ENCODE peak calls at places on chromosomes 6 and 20, in seven cellular contexts. P, E, B, W, I, X and N are unnamed samples.

GRCh38 chr6:151782560-151782959 is 24.9 kb upstream of the ESR1 start:
- DNase-seq in P (no peak), E (no peak), B (no peak), W (no peak), I (no peak), X (no peak), N (no peak)

GRCh38 chr20:20276806-20277530 is 90.9 kb upstream of the INSM1 start:
- DNase-seq in P (no peak), E (no peak), B (no peak), W (no peak), I (no peak), X (no peak), N (no peak)

GRCh38 chr20:49427751-49428518 is 54.5 kb downstream of the KCNB1 start:
- DNase-seq in P (no peak), E (no peak), B (no peak), W (no peak), I (no peak), X (no peak), N (no peak)

GRCh38 chr6:14706378-14706929 is 539.4 kb upstream of the JARID2 start:
- DNase-seq in P (peak; percentile 27), E (peak; percentile 99), B (peak; percentile 97), W (peak; percentile 73), I (no peak), X (peak; percentile 98), N (peak; percentile 93)

GRCh38 chr20:47356526-47357295 is at the start of gene ZMYND8:
- DNase-seq in P (peak; percentile 95), E (peak; percentile 95), B (peak; percentile 96), W (peak; percentile 96), I (peak; percentile 89), X (peak; percentile 95), N (peak; percentile 98)

GRCh38 chr20:60586417-60587105 is 628.3 kb downstream of the CDH26 start:
- DNase-seq in P (no peak), E (no peak), B (no peak), W (no peak), I (no peak), X (no peak), N (no peak)

GRCh38 chr20:23081263-23081811 is 4.8 kb downstream of the CD93 start:
- DNase-seq in P (no peak), E (no peak), B (no peak), W (no peak), I (no peak), X (no peak), N (no peak)

GRCh38 chr20:50019466-50020256 is 36.9 kb downstream of the SNAI1 start:
- DNase-seq in P (peak; percentile 20), E (no peak), B (no peak), W (no peak), I (peak; percentile 68), X (no peak), N (peak; percentile 86)

GRCh38 chr6:111712398-111712797 is 106.7 kb upstream of the TRAF3IP2 start:
- DNase-seq in P (no peak), E (peak; percentile 84), B (peak; percentile 75), W (no peak), I (no peak), X (peak; percentile 83), N (no peak)

GRCh38 chr6:151109361-151109760 is 130.4 kb upstream of the AKAP12 start:
- DNase-seq in P (no peak), E (no peak), B (no peak), W (no peak), I (no peak), X (no peak), N (no peak)

GRCh38 chr20:13554076-13554475 is 84.7 kb downstream of the TASP1 start:
- DNase-seq in P (no peak), E (no peak), B (peak; percentile 27), W (no peak), I (no peak), X (peak; percentile 69), N (peak; percentile 37)

GRCh38 chr6:29797120-29797519 is 30.5 kb upstream of the HLA-G start:
- DNase-seq in P (no peak), E (peak; percentile 52), B (peak; percentile 61), W (peak; percentile 38), I (no peak), X (peak; percentile 85), N (peak; percentile 71)

GRCh38 chr6:148779142-148779562 is 32.3 kb downstream of the UST start:
- DNase-seq in P (no peak), E (peak; percentile 14), B (peak; percentile 83), W (no peak), I (no peak), X (peak; percentile 75), N (no peak)

GRCh38 chr6:68196645-68197044 is 438.4 kb upstream of the ADGRB3 start:
- DNase-seq in P (no peak), E (peak; percentile 49), B (peak; percentile 48), W (no peak), I (no peak), X (peak; percentile 51), N (peak; percentile 65)

GRCh38 chr20:60269571-60270162 is 311.4 kb downstream of the CDH26 start:
- DNase-seq in P (no peak), E (peak; percentile 8), B (no peak), W (no peak), I (no peak), X (no peak), N (no peak)

GRCh38 chr6:5665173-5665572 is 341.6 kb downstream of the NRN1 start:
- DNase-seq in P (no peak), E (no peak), B (no peak), W (no peak), I (no peak), X (no peak), N (no peak)

GRCh38 chr20:44768854-44769480 is 23.3 kb downstream of the KCNK15 start:
- DNase-seq in P (no peak), E (no peak), B (no peak), W (no peak), I (no peak), X (no peak), N (no peak)

GRCh38 chr20:64009811-64010387 is 26.1 kb upstream of the C20orf204 start:
- DNase-seq in P (no peak), E (no peak), B (no peak), W (no peak), I (no peak), X (no peak), N (no peak)

GRCh38 chr20:64006902-64007301 is 26.0 kb downstream of the PRPF6 start:
- DNase-seq in P (no peak), E (no peak), B (no peak), W (no peak), I (no peak), X (no peak), N (no peak)

GRCh38 chr20:64006490-64006889 is 25.6 kb downstream of the PRPF6 start:
- DNase-seq in P (no peak), E (no peak), B (no peak), W (no peak), I (no peak), X (no peak), N (no peak)

GRCh38 chr20:64010711-64011237 is 25.2 kb upstream of the C20orf204 start:
- DNase-seq in P (no peak), E (peak; percentile 72), B (no peak), W (no peak), I (no peak), X (no peak), N (peak; percentile 11)

GRCh38 chr20:64011366-64011779 is 24.6 kb upstream of the C20orf204 start:
- DNase-seq in P (no peak), E (no peak), B (no peak), W (no peak), I (no peak), X (no peak), N (no peak)
- H3K4me3 ChIP-seq in P (no peak overlapping the region), E (no peak overlapping the region), B (no peak overlapping the region), W (no peak overlapping the region), I (no peak overlapping the region), X (no peak overlapping the region), N (no peak overlapping the region)

GRCh38 chr6:127547215-127547614 is 28.1 kb upstream of the MTCL3 start:
- DNase-seq in P (no peak), E (peak; percentile 9), B (peak; percentile 12), W (no peak), I (no peak), X (no peak), N (peak; percentile 5)
- TF ChIP-seq CTCF in P (no peak), E (peak; percentile 21), B (peak; percentile 55), W (no peak), I (no peak), X (peak; percentile 23), N (peak; percentile 34)

GRCh38 chr6:42047220-42047590 is 3.1 kb upstream of the TAF8 start:
- DNase-seq in P (no peak), E (peak; percentile 16), B (no peak), W (no peak), I (no peak), X (no peak), N (no peak)
- H3K4me3 ChIP-seq in P (no peak overlapping the region), E (no peak overlapping the region), B (peak overlapping the region; percentile 63), W (peak overlapping the region; percentile 72), I (peak overlapping the region; percentile 90), X (no peak overlapping the region), N (no peak overlapping the region)

DNA sequence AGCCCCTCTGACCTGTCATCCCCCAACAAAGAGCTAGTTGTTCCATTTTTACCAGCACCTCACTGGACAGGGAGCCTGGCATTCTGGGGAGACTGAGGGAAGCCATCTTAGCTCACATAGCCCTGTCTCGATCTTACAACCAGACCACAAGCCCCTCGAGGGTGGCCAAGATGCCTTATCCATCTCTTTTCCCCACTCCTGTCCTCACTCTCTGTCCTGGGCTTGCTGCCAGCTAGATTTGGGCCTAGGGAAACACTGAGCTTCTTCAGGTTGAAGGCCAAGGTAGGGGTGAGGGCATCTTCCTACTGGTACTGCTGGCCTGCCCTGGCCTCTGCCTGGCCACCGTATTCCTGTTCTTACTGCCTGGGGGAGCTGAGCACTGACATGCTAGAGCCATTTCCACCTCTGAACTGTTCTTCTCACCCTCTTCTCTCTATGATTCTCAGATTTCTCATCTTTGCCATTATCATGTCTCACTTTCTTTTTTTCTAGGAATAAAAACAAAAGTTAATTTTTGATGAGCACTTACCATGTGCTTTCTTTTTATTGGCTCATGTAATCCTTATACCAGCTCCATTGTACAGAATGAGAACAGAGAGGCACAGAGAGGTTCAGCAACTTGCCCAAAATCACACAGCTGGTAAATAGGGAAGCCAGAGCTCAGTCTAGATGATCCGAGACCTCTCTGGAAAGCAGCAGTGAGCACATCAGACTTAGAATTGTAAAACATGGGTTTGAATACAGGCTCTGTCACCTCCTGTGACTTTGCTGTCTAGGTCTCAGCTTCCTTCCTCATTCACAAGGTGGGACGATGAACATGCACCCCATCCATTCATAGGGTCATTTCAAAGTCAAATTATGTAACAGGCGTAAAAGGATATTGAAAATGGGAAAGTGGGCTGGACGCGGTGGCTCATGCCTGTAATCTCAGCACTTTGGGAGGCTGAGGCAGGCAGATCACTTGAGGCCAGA is 28.6 kb downstream of the FGD2 start:
- DNase-seq in P (no peak), E (no peak), B (no peak), W (no peak), I (no peak), X (no peak), N (no peak)
- TF ChIP-seq CTCF in P (no peak), E (no peak), B (no peak), W (no peak), I (no peak), X (no peak), N (no peak)

GRCh38 chr20:37803476-37804307 is 99.2 kb upstream of the VSTM2L start:
- DNase-seq in P (no peak), E (no peak), B (no peak), W (no peak), I (no peak), X (no peak), N (no peak)
- H3K4me3 ChIP-seq in P (no peak overlapping the region), E (no peak overlapping the region), B (no peak overlapping the region), W (no peak overlapping the region), I (no peak overlapping the region), X (no peak overlapping the region), N (no peak overlapping the region)